ENCODE peak calls at places on chromosomes 4 and X, in seven cellular contexts. One of them, this sample, is unnamed.

GRCh38 chrX:123830309-123830708 is 29.5 kb upstream of the XIAP start:
- DNase-seq in GM06990: peak
- DNase-seq in iPS-NIHi11: peak
- DNase-seq in GM23338: peak
- DNase-seq in activated naive CD4-positive, alpha-beta T cell treated with anti-CD3 and anti-CD28 coated beads, Interleukin-2, amount 50 U/mL, for 16 hours: no peak
- DNase-seq in heart right ventricle: no peak
- DNase-seq in A549: peak
- DNase-seq in this sample: no peak

GRCh38 chr4:72743078-72743477 is 174.1 kb upstream of the ADAMTS3 start:
- DNase-seq in GM06990: no peak
- DNase-seq in iPS-NIHi11: no peak
- DNase-seq in GM23338: no peak
- DNase-seq in activated naive CD4-positive, alpha-beta T cell treated with anti-CD3 and anti-CD28 coated beads, Interleukin-2, amount 50 U/mL, for 16 hours: no peak
- DNase-seq in heart right ventricle: no peak
- DNase-seq in A549: no peak
- DNase-seq in this sample: no peak

GRCh38 chr4:6393544-6394475 is 78.6 kb downstream of the PPP2R2C start:
- DNase-seq in GM06990: no peak
- DNase-seq in iPS-NIHi11: no peak
- DNase-seq in GM23338: no peak
- DNase-seq in activated naive CD4-positive, alpha-beta T cell treated with anti-CD3 and anti-CD28 coated beads, Interleukin-2, amount 50 U/mL, for 16 hours: no peak
- DNase-seq in heart right ventricle: no peak
- DNase-seq in A549: no peak
- DNase-seq in this sample: no peak

GRCh38 chr4:52966781-52967180 is 104.7 kb downstream of the RASL11B start:
- DNase-seq in GM06990: no peak
- DNase-seq in iPS-NIHi11: no peak
- DNase-seq in GM23338: no peak
- DNase-seq in activated naive CD4-positive, alpha-beta T cell treated with anti-CD3 and anti-CD28 coated beads, Interleukin-2, amount 50 U/mL, for 16 hours: no peak
- DNase-seq in heart right ventricle: no peak
- DNase-seq in A549: no peak
- DNase-seq in this sample: no peak

GRCh38 chr4:184283659-184284335 is 66.1 kb upstream of the ENPP6 start:
- DNase-seq in GM06990: peak
- DNase-seq in iPS-NIHi11: no peak
- DNase-seq in GM23338: no peak
- DNase-seq in activated naive CD4-positive, alpha-beta T cell treated with anti-CD3 and anti-CD28 coated beads, Interleukin-2, amount 50 U/mL, for 16 hours: no peak
- DNase-seq in heart right ventricle: no peak
- DNase-seq in A549: no peak
- DNase-seq in this sample: no peak

GRCh38 chrX:20968996-20969395 is 405.2 kb upstream of the CNKSR2 start:
- DNase-seq in GM06990: no peak
- DNase-seq in iPS-NIHi11: no peak
- DNase-seq in GM23338: no peak
- DNase-seq in activated naive CD4-positive, alpha-beta T cell treated with anti-CD3 and anti-CD28 coated beads, Interleukin-2, amount 50 U/mL, for 16 hours: no peak
- DNase-seq in heart right ventricle: no peak
- DNase-seq in A549: no peak
- DNase-seq in this sample: no peak

GRCh38 chr4:15402146-15402545 is 25.7 kb upstream of the C1QTNF7 start:
- DNase-seq in GM06990: no peak
- DNase-seq in iPS-NIHi11: no peak
- DNase-seq in GM23338: no peak
- DNase-seq in activated naive CD4-positive, alpha-beta T cell treated with anti-CD3 and anti-CD28 coated beads, Interleukin-2, amount 50 U/mL, for 16 hours: no peak
- DNase-seq in heart right ventricle: no peak
- DNase-seq in A549: no peak
- DNase-seq in this sample: no peak

GRCh38 chrX:29666361-29666760 is 549.0 kb upstream of the MAGEB2 start:
- DNase-seq in GM06990: no peak
- DNase-seq in iPS-NIHi11: no peak
- DNase-seq in GM23338: no peak
- DNase-seq in activated naive CD4-positive, alpha-beta T cell treated with anti-CD3 and anti-CD28 coated beads, Interleukin-2, amount 50 U/mL, for 16 hours: no peak
- DNase-seq in heart right ventricle: no peak
- DNase-seq in A549: no peak
- DNase-seq in this sample: no peak

GRCh38 chr4:145898926-145899531 is 39.6 kb downstream of the ZNF827 start:
- DNase-seq in GM06990: no peak
- DNase-seq in iPS-NIHi11: no peak
- DNase-seq in GM23338: no peak
- DNase-seq in activated naive CD4-positive, alpha-beta T cell treated with anti-CD3 and anti-CD28 coated beads, Interleukin-2, amount 50 U/mL, for 16 hours: no peak
- DNase-seq in heart right ventricle: no peak
- DNase-seq in A549: no peak
- DNase-seq in this sample: no peak

GRCh38 chr4:180909279-180909678 is 1333.9 kb upstream of the TENM3 start:
- DNase-seq in GM06990: no peak
- DNase-seq in iPS-NIHi11: peak
- DNase-seq in GM23338: peak
- DNase-seq in activated naive CD4-positive, alpha-beta T cell treated with anti-CD3 and anti-CD28 coated beads, Interleukin-2, amount 50 U/mL, for 16 hours: no peak
- DNase-seq in heart right ventricle: no peak
- DNase-seq in A549: no peak
- DNase-seq in this sample: no peak

GRCh38 chr4:88158360-88159136 is at the start of gene ABCG2:
- DNase-seq in GM06990: peak
- DNase-seq in iPS-NIHi11: peak
- DNase-seq in GM23338: peak
- DNase-seq in activated naive CD4-positive, alpha-beta T cell treated with anti-CD3 and anti-CD28 coated beads, Interleukin-2, amount 50 U/mL, for 16 hours: peak
- DNase-seq in heart right ventricle: peak
- DNase-seq in A549: peak
- DNase-seq in this sample: peak

GRCh38 chr4:74453037-74453635 is 8.2 kb downstream of the AREG start:
- DNase-seq in GM06990: no peak
- DNase-seq in iPS-NIHi11: no peak
- DNase-seq in GM23338: no peak
- DNase-seq in activated naive CD4-positive, alpha-beta T cell treated with anti-CD3 and anti-CD28 coated beads, Interleukin-2, amount 50 U/mL, for 16 hours: no peak
- DNase-seq in heart right ventricle: no peak
- DNase-seq in A549: no peak
- DNase-seq in this sample: no peak

GRCh38 chrX:136879001-136879667 is 1.4 kb downstream of the RBMX start:
- DNase-seq in GM06990: no peak
- DNase-seq in iPS-NIHi11: no peak
- DNase-seq in GM23338: no peak
- DNase-seq in activated naive CD4-positive, alpha-beta T cell treated with anti-CD3 and anti-CD28 coated beads, Interleukin-2, amount 50 U/mL, for 16 hours: no peak
- DNase-seq in heart right ventricle: no peak
- DNase-seq in A549: no peak
- DNase-seq in this sample: no peak

GRCh38 chr4:78720994-78721677 is 55.0 kb upstream of the BMP2K start:
- DNase-seq in GM06990: peak
- DNase-seq in iPS-NIHi11: no peak
- DNase-seq in GM23338: no peak
- DNase-seq in activated naive CD4-positive, alpha-beta T cell treated with anti-CD3 and anti-CD28 coated beads, Interleukin-2, amount 50 U/mL, for 16 hours: peak
- DNase-seq in heart right ventricle: peak
- DNase-seq in A549: no peak
- DNase-seq in this sample: peak

GRCh38 chrX:153873282-153874090 is 12.5 kb downstream of the L1CAM start:
- DNase-seq in GM06990: no peak
- DNase-seq in iPS-NIHi11: no peak
- DNase-seq in GM23338: no peak
- DNase-seq in activated naive CD4-positive, alpha-beta T cell treated with anti-CD3 and anti-CD28 coated beads, Interleukin-2, amount 50 U/mL, for 16 hours: no peak
- DNase-seq in heart right ventricle: no peak
- DNase-seq in A549: no peak
- DNase-seq in this sample: no peak

GRCh38 chr4:80138556-80139538 is 58.5 kb upstream of the PRDM8 start:
- DNase-seq in GM06990: peak
- DNase-seq in iPS-NIHi11: no peak
- DNase-seq in GM23338: no peak
- DNase-seq in activated naive CD4-positive, alpha-beta T cell treated with anti-CD3 and anti-CD28 coated beads, Interleukin-2, amount 50 U/mL, for 16 hours: peak
- DNase-seq in heart right ventricle: no peak
- DNase-seq in A549: no peak
- DNase-seq in this sample: no peak

GRCh38 chr4:126046081-126046614 is 731.4 kb downstream of the FAT4 start:
- DNase-seq in GM06990: no peak
- DNase-seq in iPS-NIHi11: no peak
- DNase-seq in GM23338: no peak
- DNase-seq in activated naive CD4-positive, alpha-beta T cell treated with anti-CD3 and anti-CD28 coated beads, Interleukin-2, amount 50 U/mL, for 16 hours: no peak
- DNase-seq in heart right ventricle: no peak
- DNase-seq in A549: no peak
- DNase-seq in this sample: no peak

This sample was measured in heart left ventricle.